ENCODE peak calls at places on chromosomes 1 and 21, in four cellular contexts. S is CD8-positive, alpha-beta memory T cell; H is heart left ventricle; E is H7. O is an unnamed sample.

GRCh38 chr1:156781585-156782186 is 14.4 kb downstream of the PRCC start:
- DNase-seq in E (no peak), S (no peak), H (no peak), O (no peak)

GRCh38 chr21:33261635-33262034 is 4.5 kb upstream of the IL10RB start:
- DNase-seq in S (peak; percentile 24), E (no peak), H (no peak), O (no peak)

GRCh38 chr1:29453502-29454240 is 217.3 kb downstream of the PTPRU start:
- DNase-seq in H (no peak), S (no peak), E (peak; percentile 95), O (peak; percentile 38)

GRCh38 chr1:52264530-52265115 is 101.4 kb downstream of the CC2D1B start:
- DNase-seq in H (no peak), E (no peak), S (no peak), O (no peak)

GRCh38 chr1:63893976-63894375 is 120.2 kb downstream of the ROR1 start:
- DNase-seq in H (no peak), E (no peak), S (no peak), O (no peak)

GRCh38 chr1:28415246-28415645 is 45.7 kb downstream of the PHACTR4 start:
- DNase-seq in H (no peak), S (no peak), E (no peak), O (no peak)

GRCh38 chr1:48055854-48056253 is 58.7 kb upstream of the TRABD2B start:
- DNase-seq in H (no peak), E (peak; percentile 82), S (no peak), O (no peak)

GRCh38 chr1:147171399-147172167 is 687 bp downstream of the PRKAB2 start:
- DNase-seq in E (peak; percentile 33), S (no peak), H (no peak), O (peak; percentile 14)

GRCh38 chr1:202143011-202143767 is 1.3 kb downstream of the ARL8A start:
- DNase-seq in E (no peak), H (no peak), S (no peak), O (peak; percentile 23)

GRCh38 chr1:155003227-155003765 is 694 bp downstream of the ZBTB7B start:
- DNase-seq in E (peak; percentile 73), H (no peak), S (no peak), O (no peak)

GRCh38 chr1:2481885-2482284 is 5.8 kb downstream of the PLCH2 start:
- DNase-seq in E (no peak), H (no peak), S (no peak), O (no peak)

GRCh38 chr1:7771673-7772299 is 690 bp downstream of the VAMP3 start:
- DNase-seq in E (no peak), S (no peak), H (no peak), O (no peak)

GRCh38 chr21:45004481-45005263 is 64.8 kb downstream of the SLX9 start:
- DNase-seq in H (peak; percentile 51), S (no peak), E (no peak), O (no peak)

GRCh38 chr1:12619396-12620141 is 1.6 kb upstream of the DHRS3 start:
- DNase-seq in H (peak; percentile 91), S (peak; percentile 71), E (peak; percentile 86), O (peak; percentile 75)

GRCh38 chr1:25692560-25692959 is 76.0 kb downstream of the MAN1C1 start:
- DNase-seq in S (no peak), H (no peak), E (peak; percentile 85), O (no peak)

GRCh38 chr1:230891413-230891812 is 23.1 kb upstream of the C1orf198 start:
- DNase-seq in E (no peak), H (no peak), S (no peak), O (no peak)

GRCh38 chr1:228084325-228084724 is 1.8 kb downstream of the ARF1 start:
- DNase-seq in E (no peak), H (no peak), S (no peak), O (no peak)

GRCh38 chr1:2632561-2633361 is at the start of gene MMEL1:
- DNase-seq in E (peak; percentile 88), S (no peak), H (peak; percentile 55), O (no peak)

GRCh38 chr1:7223334-7224080 is 438.3 kb downstream of the CAMTA1 start:
- DNase-seq in H (no peak), E (no peak), S (no peak), O (no peak)

GRCh38 chr1:3778590-3779264 is 6.2 kb downstream of the SMIM1 start:
- DNase-seq in S (no peak), H (peak; percentile 53), E (no peak), O (no peak)

GRCh38 chr1:114323959-114324825 is 170.5 kb upstream of the SYT6 start:
- DNase-seq in E (no peak), S (no peak), H (no peak), O (no peak)

GRCh38 chr1:160375788-160376524 is 9.1 kb downstream of the NHLH1 start:
- DNase-seq in S (no peak), E (peak; percentile 59), H (no peak), O (peak; percentile 22)

GRCh38 chr1:215282557-215282956 is 200.0 kb downstream of the KCNK2 start:
- DNase-seq in E (no peak), S (no peak), H (no peak), O (no peak)

GRCh38 chr1:243495442-243496172 is 239.8 kb downstream of the SDCCAG8 start:
- DNase-seq in H (no peak), S (no peak), E (peak; percentile 56), O (no peak)

GRCh38 chr1:59673575-59674467 is 140.9 kb upstream of the HOOK1 start:
- DNase-seq in H (no peak), S (no peak), E (no peak), O (no peak)

GRCh38 chr1:41486053-41486891 is 1.8 kb upstream of the EDN2 start:
- DNase-seq in E (peak; percentile 79), H (peak; percentile 20), S (no peak), O (no peak)

GRCh38 chr1:240414237-240414636 is 197.7 kb downstream of the GREM2 start:
- DNase-seq in E (no peak), S (no peak), H (no peak), O (no peak)

GRCh38 chr1:211200311-211200710 is 58.9 kb upstream of the RCOR3 start:
- DNase-seq in E (no peak), H (no peak), S (no peak), O (no peak)

GRCh38 chr1:67683736-67684525 is 1.1 kb upstream of the GADD45A start:
- DNase-seq in S (peak; percentile 6), E (no peak), H (no peak), O (no peak)

GRCh38 chr21:25329227-25329626 is 278.1 kb downstream of the MRPL39 start:
- DNase-seq in E (no peak), S (no peak), H (no peak), O (no peak)

GRCh38 chr1:163807331-163807730 is 485.6 kb downstream of the NUF2 start:
- DNase-seq in H (no peak), S (no peak), E (no peak), O (no peak)

GRCh38 chr1:15386128-15386824 is 23.4 kb upstream of the EFHD2 start:
- DNase-seq in S (no peak), H (no peak), E (peak; percentile 65), O (no peak)
- H3K27me3 ChIP-seq in S (peaks cover 8% of the 10 kb centered on the region), H (no peaks in the 10 kb centered on the region), E (peaks cover 50% of the 10 kb centered on the region), O (peaks cover 4% of the 10 kb centered on the region)

GRCh38 chr1:37068897-37069296 is 34.6 kb upstream of the GRIK3 start:
- DNase-seq in S (no peak), E (no peak), H (no peak), O (no peak)
- H3K4me3 ChIP-seq in S (no peak overlapping the region), E (no peak overlapping the region), H (no peak overlapping the region), O (no peak overlapping the region)

DNA sequence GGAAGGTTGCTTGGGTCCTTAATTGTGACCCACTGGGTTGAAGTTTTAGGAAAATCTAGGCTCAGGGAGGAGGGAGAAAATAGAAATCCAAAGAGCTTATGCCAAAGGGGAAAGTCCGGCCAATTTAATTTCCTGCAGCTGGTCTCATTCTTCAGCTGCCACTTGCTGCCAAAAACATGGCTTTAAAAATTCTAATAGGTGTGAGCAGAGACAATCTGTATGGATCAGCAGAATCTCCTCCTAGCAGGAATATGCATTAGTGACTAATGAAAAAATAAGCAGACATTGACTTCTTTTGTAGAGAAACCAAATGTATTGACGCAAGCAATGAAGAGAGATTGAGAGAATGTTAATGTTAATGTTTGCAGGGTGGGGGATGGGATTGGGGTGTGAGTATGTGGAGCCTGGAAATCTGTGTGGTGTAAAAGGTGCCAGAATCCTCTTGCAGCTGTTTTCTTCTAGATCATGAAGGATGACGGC is 35.2 kb downstream of the VWA5B1 start:
- DNase-seq in S (no peak), E (no peak), H (no peak), O (no peak)
- H3K27me3 ChIP-seq in S (no peaks in the 10 kb centered on the region), E (no peaks in the 10 kb centered on the region), H (no peaks in the 10 kb centered on the region), O (no peaks in the 10 kb centered on the region)

DNA sequence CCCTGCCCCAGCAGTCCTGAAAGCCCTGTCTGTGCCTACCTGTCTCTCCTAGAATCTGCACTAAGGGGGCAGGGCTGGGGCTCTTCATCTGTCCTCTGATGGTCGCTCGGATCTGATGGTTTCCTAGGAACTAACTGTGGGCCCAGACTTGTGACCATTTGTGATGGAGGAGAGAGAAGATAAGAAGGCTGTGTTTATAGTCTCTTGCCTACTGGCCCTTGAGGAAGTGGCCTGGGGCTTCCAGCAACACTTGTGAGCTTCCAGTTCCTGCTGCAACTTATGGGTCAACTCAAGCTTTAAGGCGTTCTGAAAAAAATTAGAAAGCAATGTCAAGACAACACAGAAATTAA is 53.2 kb upstream of the SYNC start:
- DNase-seq in H (no peak), S (no peak), E (no peak), O (no peak)
- H3K4me3 ChIP-seq in H (no peak overlapping the region), S (no peak overlapping the region), E (no peak overlapping the region), O (no peak overlapping the region)

GRCh38 chr21:35996217-35996616 is 64.1 kb downstream of the SETD4 start:
- DNase-seq in S (no peak), H (no peak), E (no peak), O (no peak)
- H3K27me3 ChIP-seq in S (no peaks in the 10 kb centered on the region), H (no peaks in the 10 kb centered on the region), E (no peaks in the 10 kb centered on the region), O (peaks cover 3% of the 10 kb centered on the region)

GRCh38 chr1:9084883-9085282 is 15.4 kb upstream of the SLC2A5 start:
- DNase-seq in E (no peak), H (peak; percentile 76), S (no peak), O (no peak)
- H3K4me3 ChIP-seq in E (no peak overlapping the region), H (no peak overlapping the region), S (no peak overlapping the region), O (no peak overlapping the region)

O was measured in CD4-positive, CD25-positive, alpha-beta regulatory T cell.